ENCODE peak calls at places on chromosomes 16 and 17, in five cellular contexts. V is RWPE2, M is heart right ventricle, Z is neuronal stem cell, B is bronchial epithelial cell. P is an unnamed sample.

GRCh38 chr17:63418540-63418939 is 27.6 kb downstream of the CYB561 start:
- DNase-seq in B (no peak), V (no peak), Z (no peak), M (no peak), P (no peak)

GRCh38 chr17:76121932-76122383 is 18.4 kb upstream of the EXOC7 start:
- DNase-seq in V (no peak), Z (no peak), B (no peak), M (no peak), P (no peak)

GRCh38 chr16:24748242-24748641 is 18.8 kb downstream of the TNRC6A start:
- DNase-seq in V (no peak), M (peak), B (peak), Z (no peak), P (no peak)

GRCh38 chr16:11621920-11622651 is 35.4 kb upstream of the LITAF start:
- DNase-seq in M (no peak), Z (no peak), V (no peak), B (no peak), P (no peak)

GRCh38 chr16:68997564-68997963 is 107.9 kb upstream of the HAS3 start:
- DNase-seq in B (peak), V (no peak), M (no peak), Z (no peak), P (no peak)

GRCh38 chr17:34741967-34742366 is 162.6 kb downstream of the TMEM132E start:
- DNase-seq in M (no peak), Z (no peak), B (no peak), V (no peak), P (no peak)

GRCh38 chr17:18992454-18993130 is 12.0 kb downstream of the FAM83G start:
- DNase-seq in M (no peak), V (no peak), Z (no peak), B (no peak), P (no peak)

GRCh38 chr16:66131156-66131807 is 235.2 kb upstream of the CDH5 start:
- DNase-seq in Z (no peak), B (peak), V (no peak), M (no peak), P (no peak)

GRCh38 chr17:61015966-61016365 is 338.3 kb downstream of the BCAS3 start:
- DNase-seq in M (no peak), B (no peak), Z (no peak), V (no peak), P (no peak)

GRCh38 chr17:6479626-6480324 is 35.5 kb downstream of the PIMREG start:
- DNase-seq in M (no peak), B (no peak), V (no peak), Z (no peak), P (no peak)

GRCh38 chr16:70770291-70770967 is 30.5 kb downstream of the VAC14 start:
- DNase-seq in B (no peak), Z (no peak), M (no peak), V (no peak), P (no peak)

GRCh38 chr17:29590979-29591736 is 1.7 kb upstream of the GIT1 start:
- DNase-seq in M (peak), V (no peak), B (peak), Z (no peak), P (no peak)

GRCh38 chr17:37821025-37821713 is 76.3 kb upstream of the HNF1B start:
- DNase-seq in Z (no peak), B (peak), M (no peak), V (no peak), P (no peak)
- H3K4me3 ChIP-seq in Z (no peak), B (no peak), M (no peak), V (no peak), P (no peak)

GRCh38 chr17:14304222-14304844 is 3.5 kb downstream of the HS3ST3B1 start:
- DNase-seq in B (no peak), Z (no peak), V (no peak), M (no peak), P (no peak)

GRCh38 chr17:14302421-14303099 is 1.7 kb downstream of the HS3ST3B1 start:
- DNase-seq in B (peak), V (peak), Z (peak), M (peak), P (no peak)

GRCh38 chr17:14304876-14305636 is 4.2 kb downstream of the HS3ST3B1 start:
- DNase-seq in M (no peak), V (no peak), B (no peak), Z (no peak), P (no peak)

GRCh38 chr17:14301761-14302401 is 1.0 kb downstream of the HS3ST3B1 start:
- DNase-seq in M (no peak), V (no peak), B (no peak), Z (no peak), P (no peak)

DNA sequence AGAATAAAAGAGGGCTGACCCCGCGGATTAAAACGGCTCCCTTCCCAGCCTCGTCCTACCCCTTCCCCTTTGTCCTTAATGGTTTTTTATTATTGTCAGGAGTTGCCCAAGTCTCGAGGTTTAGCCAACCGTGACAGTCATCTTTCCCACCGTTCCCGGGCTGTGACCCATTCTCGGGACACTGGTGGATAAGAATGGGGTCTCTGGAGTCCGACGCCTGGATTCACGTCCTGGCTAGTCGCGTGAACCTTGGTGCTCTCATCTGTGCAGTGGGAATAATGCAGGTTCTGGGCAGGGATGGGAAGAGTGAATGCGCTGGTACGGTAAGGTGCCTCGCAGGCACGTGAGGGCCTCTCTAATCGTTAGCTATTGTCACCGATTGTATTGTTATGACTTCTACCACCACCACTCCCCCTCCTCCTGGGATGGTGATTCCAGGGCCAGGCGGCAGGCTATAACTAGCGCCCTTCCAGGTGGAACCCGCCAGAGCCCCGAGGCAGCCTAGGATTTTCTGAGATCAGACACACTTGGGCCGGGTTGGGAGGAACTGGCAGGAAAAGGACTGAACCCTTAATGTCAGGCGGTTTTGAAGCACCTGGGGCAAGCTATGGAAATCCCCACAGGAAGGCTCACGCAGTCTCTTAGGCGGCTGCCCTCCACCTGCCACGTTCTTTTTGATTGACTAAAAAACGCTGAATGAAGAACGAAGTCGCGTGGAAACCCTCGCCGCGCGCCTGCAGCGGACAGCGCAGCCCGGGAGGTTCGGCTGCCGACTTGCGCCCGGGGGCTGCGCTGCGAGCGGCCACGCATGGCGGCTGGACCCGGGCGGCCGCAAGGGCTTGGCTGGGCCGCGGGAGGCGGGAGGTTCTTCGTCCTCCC is 2.7 kb downstream of the HS3ST3B1 start:
- DNase-seq in V (no peak), Z (no peak), B (no peak), M (no peak), P (no peak)
- H3K4me3 ChIP-seq in V (peak), Z (peak), B (peak), M (peak), P (peak)

GRCh38 chr17:3813171-3813570 is 12.2 kb upstream of the ITGAE start:
- DNase-seq in Z (no peak), V (no peak), M (no peak), B (no peak), P (no peak)
- H3K4me3 ChIP-seq in Z (no peak), V (no peak), M (no peak), B (no peak), P (no peak)

GRCh38 chr16:74437-75318 is 2.2 kb upstream of the RHBDF1 start:
- DNase-seq in B (no peak), Z (no peak), V (no peak), M (no peak), P (no peak)
- H3K4me3 ChIP-seq in B (no peak), Z (no peak), V (no peak), M (no peak), P (no peak)

GRCh38 chr16:10390867-10391266 is 5.0 kb downstream of the ATF7IP2 start:
- DNase-seq in M (no peak), Z (no peak), B (no peak), V (no peak), P (no peak)
- H3K4me3 ChIP-seq in M (no peak), Z (no peak), B (no peak), V (no peak), P (no peak)

P was measured in NT2/D1.